ENCODE peak calls at places on chromosomes 13 and 19, in seven cellular contexts. A is Panc1; K is SK-N-MC; T is CD8-positive, alpha-beta T cell; V is aorta; M is fibroblast of lung; G is heart right ventricle. B is an unnamed sample.

GRCh38 chr19:53993448-53993847 is 2.0 kb downstream of the CACNG6 start:
- DNase-seq in G (no peak), T (no peak), M (no peak), V (no peak), A (no peak), K (no peak), B (no peak)

GRCh38 chr13:85303630-85304029 is 495.6 kb downstream of the SLITRK6 start:
- DNase-seq in K (no peak), G (no peak), M (no peak), T (no peak), V (no peak), A (no peak), B (no peak)

GRCh38 chr19:54485846-54486245 is 12.8 kb upstream of the CDC42EP5 start:
- DNase-seq in G (no peak), T (no peak), V (no peak), M (no peak), A (no peak), K (no peak), B (no peak)

GRCh38 chr13:84296386-84296785 is 414.1 kb upstream of the SLITRK1 start:
- DNase-seq in G (no peak), M (peak; percentile 72), K (no peak), T (no peak), V (no peak), A (no peak), B (no peak)

GRCh38 chr13:47463726-47464125 is 537.3 kb downstream of the SUCLA2 start:
- DNase-seq in T (no peak), A (no peak), V (no peak), K (no peak), G (no peak), M (peak; percentile 72), B (no peak)

GRCh38 chr19:3642987-3643386 is 16.4 kb upstream of the CACTIN start:
- DNase-seq in M (no peak), K (no peak), G (no peak), A (no peak), V (no peak), T (no peak), B (no peak)

GRCh38 chr13:50400930-50401553 is 385.8 kb downstream of the KCNRG start:
- DNase-seq in K (no peak), A (no peak), G (no peak), M (peak; percentile 97), T (no peak), V (no peak), B (peak; percentile 72)

GRCh38 chr19:49808762-49809154 is 4.3 kb downstream of the FUZ start:
- DNase-seq in T (peak; percentile 86), V (peak; percentile 99), K (no peak), G (peak; percentile 96), M (peak; percentile 73), A (no peak), B (no peak)

GRCh38 chr13:37348916-37349653 is 243.6 kb upstream of the CSNK1A1L start:
- DNase-seq in M (no peak), V (no peak), T (no peak), K (no peak), G (no peak), A (no peak), B (no peak)

GRCh38 chr19:29489182-29489951 is 36.4 kb upstream of the VSTM2B start:
- DNase-seq in A (no peak), G (no peak), M (no peak), V (peak; percentile 35), T (no peak), K (no peak), B (no peak)

GRCh38 chr13:79581870-79582315 is 100.9 kb downstream of the NDFIP2 start:
- DNase-seq in A (no peak), V (no peak), T (no peak), G (peak; percentile 35), M (peak; percentile 39), K (no peak), B (peak; percentile 18)

GRCh38 chr19:38373907-38374331 is 452 bp upstream of the PSMD8 start:
- DNase-seq in G (no peak), K (no peak), M (no peak), A (no peak), T (no peak), V (no peak), B (no peak)

GRCh38 chr19:14767466-14767971 is 10.8 kb downstream of the ADGRE2 start:
- DNase-seq in K (no peak), A (no peak), M (no peak), T (no peak), V (peak; percentile 14), G (no peak), B (no peak)

GRCh38 chr13:87669379-87669978 is 1.7 kb upstream of the SLITRK5 start:
- DNase-seq in V (no peak), M (peak; percentile 42), K (peak; percentile 66), T (no peak), G (no peak), A (no peak), B (no peak)

GRCh38 chr13:34421849-34422475 is 520.1 kb upstream of the NBEA start:
- DNase-seq in M (no peak), A (no peak), K (no peak), G (no peak), V (no peak), T (no peak), B (no peak)

GRCh38 chr19:53463263-53463662 is 4.3 kb upstream of the ZNF813 start:
- DNase-seq in K (no peak), M (peak; percentile 43), T (no peak), A (no peak), G (peak; percentile 70), V (peak; percentile 83), B (no peak)

GRCh38 chr13:24741016-24741662 is 22.8 kb upstream of the RNF17 start:
- DNase-seq in G (no peak), V (no peak), A (no peak), K (no peak), T (no peak), M (no peak), B (no peak)

GRCh38 chr19:18503971-18504885 is 17.6 kb downstream of the ELL start:
- DNase-seq in M (no peak), K (no peak), G (no peak), V (no peak), T (no peak), A (no peak), B (no peak)

GRCh38 chr19:33727331-33728028 is 69.2 kb upstream of the KCTD15 start:
- DNase-seq in V (no peak), T (no peak), K (no peak), G (no peak), A (no peak), M (no peak), B (no peak)

GRCh38 chr19:21023901-21024300 is 3.4 kb downstream of the ZNF430 start:
- DNase-seq in G (no peak), T (no peak), M (peak; percentile 68), K (no peak), A (no peak), V (no peak), B (peak; percentile 51)

GRCh38 chr19:21020298-21021227 is at the start of gene ZNF430:
- DNase-seq in M (peak; percentile 90), G (peak; percentile 87), T (peak; percentile 94), V (peak; percentile 94), A (peak; percentile 73), K (peak; percentile 66), B (peak; percentile 55)

GRCh38 chr19:21028969-21029268 is 8.5 kb downstream of the ZNF430 start:
- DNase-seq in V (no peak), G (no peak), K (no peak), M (peak; percentile 12), A (no peak), T (no peak), B (no peak)

DNA sequence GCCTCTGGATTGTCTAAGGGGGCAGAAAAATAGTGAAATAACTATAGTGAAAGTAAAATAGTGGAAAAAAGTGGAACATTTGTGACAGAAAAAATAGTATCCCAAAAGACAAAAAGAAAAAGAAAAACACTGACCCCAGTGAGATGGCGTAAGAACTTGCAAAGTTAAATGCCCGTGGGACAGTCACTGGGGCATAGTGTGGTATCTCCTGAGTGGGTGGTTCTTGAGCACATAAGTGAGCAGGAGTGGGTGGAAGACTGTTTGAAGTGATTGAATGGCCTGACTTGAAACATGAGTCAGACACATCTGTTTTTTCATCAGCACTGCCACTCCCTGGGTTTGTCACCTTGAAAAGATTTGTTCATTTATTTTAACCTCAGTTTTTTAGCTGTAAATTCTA is 2.5 kb downstream of the ZNF430 start:
- DNase-seq in T (peak; percentile 22), M (peak; percentile 85), G (no peak), A (no peak), V (no peak), K (no peak), B (peak; percentile 85)
- H3K27ac ChIP-seq in T (no peak overlapping the region), M (no peak overlapping the region), G (no peak overlapping the region), A (no peak overlapping the region), V (no peak overlapping the region), K (no peak overlapping the region), B (peak overlapping the region; percentile 99)

GRCh38 chr13:29438772-29439171 is 156.7 kb downstream of the SLC7A1 start:
- DNase-seq in T (no peak), K (no peak), G (no peak), A (no peak), M (peak; percentile 27), V (no peak), B (no peak)

GRCh38 chr13:29436721-29437250 is 158.7 kb downstream of the SLC7A1 start:
- DNase-seq in T (no peak), K (no peak), V (no peak), M (peak; percentile 54), A (no peak), G (no peak), B (no peak)

GRCh38 chr13:29436291-29436690 is 159.2 kb downstream of the SLC7A1 start:
- DNase-seq in M (peak; percentile 91), T (no peak), V (no peak), G (no peak), A (no peak), K (no peak), B (peak; percentile 53)

GRCh38 chr13:29435125-29435911 is 160.2 kb downstream of the SLC7A1 start:
- DNase-seq in A (no peak), K (no peak), T (no peak), G (peak; percentile 26), M (peak; percentile 96), V (no peak), B (no peak)

GRCh38 chr13:29434217-29434940 is 161.1 kb downstream of the SLC7A1 start:
- DNase-seq in G (no peak), M (no peak), K (no peak), V (no peak), A (no peak), T (no peak), B (no peak)
- H3K27ac ChIP-seq in G (peak overlapping the region; percentile 53), M (no peak overlapping the region), K (no peak overlapping the region), V (peak overlapping the region; percentile 1), A (no peak overlapping the region), T (no peak overlapping the region), B (no peak overlapping the region)

GRCh38 chr13:103282571-103283450 is 216.6 kb upstream of the SLC10A2 start:
- DNase-seq in M (peak; percentile 95), V (no peak), G (no peak), A (no peak), T (no peak), K (no peak), B (peak; percentile 90)
- H3K27ac ChIP-seq in M (no peak overlapping the region), V (no peak overlapping the region), G (no peak overlapping the region), A (no peak overlapping the region), T (no peak overlapping the region), K (no peak overlapping the region), B (peak overlapping the region; percentile 92)

DNA sequence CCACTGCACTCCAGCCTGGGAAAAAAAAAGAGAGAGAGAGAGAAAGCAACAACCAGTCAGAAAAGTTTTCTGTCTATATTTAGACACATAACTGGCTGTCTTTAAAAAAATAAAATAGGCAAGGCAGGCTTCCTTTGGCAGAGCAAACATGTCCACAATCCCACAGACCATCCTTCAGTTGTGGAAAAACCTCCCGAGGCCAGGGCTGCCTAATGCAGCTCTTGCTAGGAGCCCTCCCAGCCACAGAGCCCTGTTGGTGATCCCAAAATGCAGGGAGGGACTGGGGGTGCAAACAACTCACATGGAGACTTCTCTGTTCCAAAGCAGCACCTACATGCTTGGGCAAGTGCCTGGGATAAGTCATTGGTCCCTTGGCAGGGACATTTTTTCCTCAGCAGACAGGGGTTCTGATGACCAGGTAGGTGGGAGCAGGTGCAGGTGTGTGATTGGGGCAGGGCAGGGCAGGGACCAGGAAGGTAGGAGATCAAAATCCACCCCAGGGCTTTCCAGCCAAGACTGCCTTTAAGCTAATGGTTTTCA is 178.6 kb downstream of the USP12 start:
- DNase-seq in G (no peak), A (no peak), T (no peak), M (no peak), K (no peak), V (no peak), B (no peak)
- H3K27ac ChIP-seq in G (no peak overlapping the region), A (peak overlapping the region; percentile 100), T (no peak overlapping the region), M (no peak overlapping the region), K (no peak overlapping the region), V (no peak overlapping the region), B (no peak overlapping the region)